ENCODE peak calls at places on chromosomes 6 and 20, in seven cellular contexts. W is mucosa of descending colon, F is brain microvascular endothelial cell, P is body of pancreas, I is right atrium auricular region, V is tibial artery, G is H1. H is an unnamed sample.
A peak's percentile ranks its signal among the peaks of the same experiment; 100 is the strongest.

GRCh38 chr6:53717571-53717970 is 52.0 kb upstream of the KLHL31 start:
- DNase-seq in W (no peak), F (no peak), P (no peak), I (no peak), V (no peak), G (no peak), H (no peak)

GRCh38 chr6:52976591-52977035 is 18.5 kb downstream of the GSTA4 start:
- DNase-seq in W (no peak), F (no peak), P (peak; percentile 10), I (no peak), V (peak; percentile 30), G (no peak), H (no peak)

GRCh38 chr20:15045246-15045645 is 707.8 kb upstream of the FLRT3 start:
- DNase-seq in W (no peak), F (no peak), P (peak; percentile 25), I (peak; percentile 77), V (peak; percentile 54), G (no peak), H (no peak)

GRCh38 chr6:345747-346388 is 45.7 kb upstream of the IRF4 start:
- DNase-seq in W (no peak), F (peak; percentile 11), P (no peak), I (no peak), V (no peak), G (no peak), H (no peak)

GRCh38 chr6:55009114-55009513 is 162.5 kb downstream of the FAM83B start:
- DNase-seq in W (no peak), F (no peak), P (no peak), I (no peak), V (no peak), G (no peak), H (no peak)

GRCh38 chr6:122114733-122115132 is 284.7 kb upstream of the HSF2 start:
- DNase-seq in W (no peak), F (no peak), P (no peak), I (no peak), V (no peak), G (no peak), H (no peak)

GRCh38 chr20:39880890-39881289 is 808.1 kb downstream of the MAFB start:
- DNase-seq in W (no peak), F (no peak), P (no peak), I (no peak), V (no peak), G (peak; percentile 9), H (no peak)

GRCh38 chr6:128070406-128070805 is 169.5 kb upstream of the THEMIS start:
- DNase-seq in W (no peak), F (peak; percentile 54), P (no peak), I (no peak), V (no peak), G (no peak), H (no peak)

GRCh38 chr20:740162-740561 is 28.1 kb downstream of the SLC52A3 start:
- DNase-seq in W (no peak), F (no peak), P (no peak), I (no peak), V (no peak), G (no peak), H (no peak)

GRCh38 chr20:44496976-44497375 is 21.3 kb downstream of the TTPAL start:
- DNase-seq in W (no peak), F (peak; percentile 82), P (no peak), I (no peak), V (no peak), G (peak; percentile 13), H (no peak)

GRCh38 chr6:100267721-100268123 is 197.0 kb downstream of the SIM1 start:
- DNase-seq in W (no peak), F (peak; percentile 27), P (no peak), I (no peak), V (no peak), G (no peak), H (no peak)

GRCh38 chr6:11830105-11830504 is 51.5 kb upstream of the ADTRP start:
- DNase-seq in W (no peak), F (no peak), P (peak; percentile 80), I (no peak), V (no peak), G (no peak), H (no peak)

GRCh38 chr20:24462461-24463010 is 6.9 kb upstream of the SYNDIG1 start:
- DNase-seq in W (no peak), F (no peak), P (no peak), I (no peak), V (no peak), G (no peak), H (no peak)

GRCh38 chr20:13202553-13202952 is 18.5 kb upstream of the ISM1 start:
- DNase-seq in W (no peak), F (no peak), P (no peak), I (no peak), V (no peak), G (no peak), H (no peak)

GRCh38 chr6:31041372-31041974 is 31.2 kb downstream of the MUC22 start:
- DNase-seq in W (no peak), F (no peak), P (peak; percentile 56), I (no peak), V (no peak), G (no peak), H (no peak)

GRCh38 chr6:21914121-21914973 is 320.8 kb downstream of the SOX4 start:
- DNase-seq in W (peak; percentile 53), F (peak; percentile 51), P (peak; percentile 89), I (peak; percentile 70), V (peak; percentile 69), G (no peak), H (no peak)

GRCh38 chr6:30329331-30329730 is 2.6 kb downstream of the TRIM39 start:
- DNase-seq in W (no peak), F (no peak), P (no peak), I (no peak), V (no peak), G (no peak), H (no peak)

GRCh38 chr20:19249515-19249914 is 37.1 kb downstream of the SLC24A3 start:
- DNase-seq in W (no peak), F (no peak), P (no peak), I (no peak), V (no peak), G (no peak), H (no peak)

GRCh38 chr6:159257846-159258245 is 88.6 kb downstream of the FNDC1 start:
- DNase-seq in W (no peak), F (no peak), P (no peak), I (peak; percentile 68), V (peak; percentile 73), G (no peak), H (no peak)

DNA sequence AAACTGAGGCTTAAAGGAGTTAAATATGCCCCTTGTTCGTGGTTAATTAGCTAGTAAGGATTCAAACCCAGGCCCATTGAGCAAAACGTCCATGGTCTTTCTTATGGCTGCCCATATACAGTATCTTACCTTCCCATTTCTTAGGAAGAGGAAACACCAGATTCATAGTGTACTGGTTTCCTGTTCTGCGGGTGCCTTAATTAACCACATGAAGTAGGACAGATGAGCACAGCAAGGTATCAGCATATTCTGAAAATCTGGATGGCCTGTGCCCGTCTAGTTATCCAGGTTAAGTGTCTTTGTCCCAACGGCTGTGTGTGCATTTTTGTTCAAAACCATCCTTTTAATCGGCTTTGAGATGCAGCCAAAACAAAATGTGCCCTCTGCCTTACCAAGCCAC is 93.4 kb upstream of the TRAF3IP2 start:
- DNase-seq in W (no peak), F (no peak), P (no peak), I (no peak), V (no peak), G (no peak), H (no peak)
- H3K36me3 ChIP-seq in W (no peaks in the 10 kb centered on the region), F (peaks cover 26% of the 10 kb centered on the region), P (no peaks in the 10 kb centered on the region), I (peaks cover 42% of the 10 kb centered on the region), V (peaks cover 18% of the 10 kb centered on the region), G (peaks cover 3% of the 10 kb centered on the region), H (peaks cover 62% of the 10 kb centered on the region)

DNA sequence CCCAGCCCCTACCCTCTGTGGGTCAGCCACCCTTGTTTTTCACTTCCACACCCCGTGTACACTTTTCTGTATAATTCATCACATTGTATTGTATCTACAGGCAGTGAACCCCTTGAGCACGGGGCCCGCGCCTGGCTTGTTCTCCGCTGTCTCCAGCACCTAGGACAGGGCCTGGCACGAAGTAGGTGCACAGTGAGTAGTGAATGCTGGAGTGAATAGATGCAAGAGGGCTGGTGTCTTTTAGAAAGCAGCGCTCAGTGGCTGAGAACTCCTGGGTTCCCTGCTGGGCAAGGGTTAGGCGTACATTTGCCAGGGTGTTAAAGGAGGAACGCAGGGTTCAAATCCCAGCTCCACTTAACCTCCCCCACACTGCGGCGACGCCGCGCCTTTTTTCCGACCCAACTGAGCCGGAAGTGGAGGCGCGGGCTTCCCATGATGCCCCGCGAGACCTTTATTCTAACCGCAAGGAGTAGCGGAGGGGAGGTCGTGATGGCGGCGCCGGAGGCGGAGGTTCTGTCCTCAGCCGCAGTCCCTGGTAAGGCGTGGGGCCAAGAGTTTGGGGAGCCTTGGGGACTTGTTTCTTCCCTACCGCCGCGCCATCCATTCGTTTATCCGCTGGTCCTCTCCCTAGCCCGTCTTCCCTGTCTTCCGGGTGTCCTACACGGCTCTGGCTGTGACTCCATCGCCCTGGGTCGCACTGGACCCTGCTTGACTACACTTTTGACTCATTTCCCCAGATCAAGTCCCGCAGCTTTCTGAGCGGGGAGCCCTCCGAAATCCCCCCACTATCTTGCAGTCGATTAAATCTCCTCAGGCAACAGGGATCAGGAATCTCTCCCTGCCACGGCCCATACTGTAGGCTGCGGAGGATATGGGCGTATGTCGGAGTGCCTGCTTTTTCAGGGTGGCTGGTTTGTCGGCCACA is at the start of gene MAD2L1BP:
- DNase-seq in W (peak; percentile 93), F (peak; percentile 49), P (peak; percentile 91), I (peak; percentile 82), V (peak; percentile 79), G (peak; percentile 33), H (peak; percentile 81)
- TF ChIP-seq CTCF in W (no peak), F (no peak), P (no peak), I (peak; percentile 27), V (no peak), G (no peak), H (no peak)

DNA sequence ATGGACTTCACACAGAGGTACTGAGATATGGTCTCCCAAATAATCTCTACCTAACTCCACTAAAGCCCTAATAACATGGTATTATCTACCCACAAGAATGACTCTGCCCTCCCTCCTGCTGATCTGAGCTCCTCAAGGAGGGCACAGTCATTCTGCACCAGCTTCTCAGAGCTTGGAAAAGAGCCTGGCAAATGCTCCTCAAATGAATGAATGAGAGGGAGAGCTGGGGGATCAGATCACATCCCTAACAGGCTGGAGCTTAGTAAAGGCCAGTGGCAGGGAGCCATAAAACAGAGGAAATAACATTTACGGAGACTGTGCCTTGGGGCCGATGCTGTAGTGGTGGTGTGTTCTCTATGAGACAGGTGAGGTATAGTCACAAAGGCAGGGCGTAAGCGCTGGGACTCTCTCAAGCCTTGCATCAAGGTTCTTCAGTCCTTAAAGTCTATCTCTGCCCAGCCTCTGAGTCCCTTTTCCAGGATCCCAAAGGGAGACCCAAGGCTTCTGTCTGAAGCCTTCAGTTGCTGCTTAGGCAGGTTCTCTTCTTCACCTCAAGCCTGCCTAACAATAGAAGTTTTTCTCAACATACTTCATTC is 7.2 kb upstream of the NNAT start:
- DNase-seq in W (no peak), F (no peak), P (no peak), I (no peak), V (no peak), G (no peak), H (no peak)
- H3K36me3 ChIP-seq in W (no peaks in the 10 kb centered on the region), F (peaks cover 29% of the 10 kb centered on the region), P (no peaks in the 10 kb centered on the region), I (peaks cover 47% of the 10 kb centered on the region), V (peaks cover 90% of the 10 kb centered on the region), G (peaks cover 2% of the 10 kb centered on the region), H (peaks cover 26% of the 10 kb centered on the region)

DNA sequence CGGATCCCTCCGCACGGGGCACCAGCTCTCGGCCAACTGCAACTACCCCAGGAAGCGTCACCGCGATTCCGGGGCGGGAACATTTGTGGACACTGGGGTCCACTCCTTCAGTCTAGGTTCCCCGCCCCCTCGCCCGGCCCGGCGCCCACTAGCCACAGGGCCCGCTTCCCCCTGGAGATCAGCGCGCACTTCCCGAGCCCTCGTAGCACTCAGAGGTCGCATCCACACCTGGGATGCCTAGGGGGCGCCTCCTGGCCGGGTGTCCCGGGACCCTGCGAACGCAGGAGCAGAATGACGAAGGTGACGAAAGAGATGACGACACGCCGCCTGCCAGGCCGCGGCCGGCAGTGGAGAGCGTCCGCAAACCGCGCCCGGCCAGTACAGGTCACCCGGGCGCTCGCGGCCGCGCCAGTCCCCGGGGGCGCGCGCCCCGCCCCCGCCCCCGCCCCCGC is 309 bp upstream of the AIG1 start:
- DNase-seq in W (peak; percentile 87), F (peak; percentile 79), P (peak; percentile 86), I (peak; percentile 86), V (peak; percentile 87), G (peak; percentile 61), H (peak; percentile 56)
- TF ChIP-seq CTCF in W (no peak), F (peak; percentile 28), P (no peak), I (peak; percentile 28), V (peak; percentile 8), G (peak; percentile 20), H (no peak)

H was measured in CD8-positive, alpha-beta T cell.